ENCODE peak calls at places on chromosomes 4 and X, in four cellular contexts. B is H9, Z is IMR-90, T is neuronal stem cell. O is an unnamed sample.
A peak's percentile ranks its signal among the peaks of the same experiment; 100 is the strongest.

GRCh38 chr4:80126435-80126834 is 53.4 kb upstream of the ANTXR2 start:
- DNase-seq in B (no peak), Z (no peak), T (no peak), O (no peak)

GRCh38 chr4:68451246-68452211 is 4.3 kb downstream of the TMPRSS11E start:
- DNase-seq in B (peak; percentile 47), Z (peak; percentile 4), T (no peak), O (no peak)

GRCh38 chrX:139542652-139543051 is 12.1 kb downstream of the F9 start:
- DNase-seq in B (no peak), Z (no peak), T (no peak), O (no peak)

GRCh38 chr4:64781737-64782326 is 372.6 kb upstream of the TECRL start:
- DNase-seq in B (no peak), Z (peak; percentile 10), T (peak; percentile 30), O (peak; percentile 37)

GRCh38 chr4:101135371-101136010 is 211.8 kb downstream of the PPP3CA start:
- DNase-seq in B (no peak), Z (no peak), T (no peak), O (no peak)

GRCh38 chr4:182863501-182863900 is 53.7 kb downstream of the DCTD start:
- DNase-seq in B (peak; percentile 49), Z (no peak), T (no peak), O (no peak)

GRCh38 chr4:152937535-152938236 is 1.6 kb downstream of the FHDC1 start:
- DNase-seq in B (no peak), Z (peak; percentile 21), T (peak; percentile 31), O (no peak)

GRCh38 chrX:30144971-30145731 is 70.2 kb upstream of the MAGEB2 start:
- DNase-seq in B (no peak), Z (no peak), T (no peak), O (no peak)

GRCh38 chrX:22959204-22959920 is 40.4 kb upstream of the DDX53 start:
- DNase-seq in B (no peak), Z (no peak), T (no peak), O (no peak)

GRCh38 chr4:142285222-142285583 is 560.9 kb downstream of the INPP4B start:
- DNase-seq in B (no peak), Z (no peak), T (no peak), O (no peak)

GRCh38 chr4:76260571-76260970 is 9.1 kb downstream of the FAM47E start:
- DNase-seq in B (no peak), Z (no peak), T (no peak), O (no peak)

GRCh38 chr4:11805837-11806236 is 377.1 kb upstream of the HS3ST1 start:
- DNase-seq in B (no peak), Z (peak; percentile 1), T (no peak), O (peak; percentile 45)

GRCh38 chrX:30504309-30504708 is 73.3 kb downstream of the TASL start:
- DNase-seq in B (no peak), Z (peak; percentile 41), T (peak; percentile 30), O (no peak)

GRCh38 chr4:25702848-25703247 is 47.2 kb downstream of the SLC34A2 start:
- DNase-seq in B (no peak), Z (peak; percentile 67), T (no peak), O (no peak)

GRCh38 chr4:110632506-110633357 is 9.9 kb upstream of the PITX2 start:
- DNase-seq in B (peak; percentile 55), Z (no peak), T (peak; percentile 36), O (no peak)
- H2BK5ac ChIP-seq in B (no peak overlapping the region), Z (no peak overlapping the region), T (no peak overlapping the region), O (no peak overlapping the region)

DNA sequence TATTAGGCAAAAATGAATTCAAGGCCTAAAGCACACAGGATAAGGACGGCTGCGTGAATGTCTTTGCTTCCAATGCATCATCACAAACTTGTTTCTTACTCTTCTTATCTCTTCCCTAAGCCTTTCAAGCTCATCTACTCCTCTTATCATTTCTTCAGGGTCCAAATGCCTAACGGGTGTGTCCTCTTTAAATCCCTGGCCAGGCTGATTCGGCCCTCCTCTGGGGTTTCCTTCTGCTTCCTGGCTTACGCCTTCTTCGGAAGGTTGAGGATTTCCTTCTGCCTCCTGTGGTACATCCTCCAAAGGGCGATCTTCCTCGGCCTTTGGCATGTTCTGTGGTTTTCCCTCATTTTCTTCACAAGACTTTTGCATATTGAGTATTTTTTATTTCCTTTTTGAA is 1.3 kb downstream of the TCEAL8 start:
- DNase-seq in B (no peak), Z (no peak), T (no peak), O (no peak)
- H3K4ac ChIP-seq in B (no peak overlapping the region), Z (no peak overlapping the region), T (no peak overlapping the region), O (peak overlapping the region; percentile 75)

GRCh38 chr4:17702666-17703065 is 78.8 kb downstream of the FAM184B start:
- DNase-seq in B (no peak), Z (no peak), T (no peak), O (no peak)

GRCh38 chr4:17704020-17704657 is 77.3 kb downstream of the FAM184B start:
- DNase-seq in B (no peak), Z (no peak), T (no peak), O (no peak)

GRCh38 chr4:17701882-17702281 is 79.5 kb downstream of the FAM184B start:
- DNase-seq in B (no peak), Z (no peak), T (no peak), O (no peak)

GRCh38 chr4:17699380-17699779 is 82.0 kb downstream of the FAM184B start:
- DNase-seq in B (no peak), Z (no peak), T (no peak), O (no peak)

GRCh38 chr4:17701146-17701859 is 80.1 kb downstream of the FAM184B start:
- DNase-seq in B (no peak), Z (no peak), T (no peak), O (no peak)
- H3K23ac ChIP-seq in B (no peak overlapping the region), Z (no peak overlapping the region), T (no peak overlapping the region), O (no peak overlapping the region)

DNA sequence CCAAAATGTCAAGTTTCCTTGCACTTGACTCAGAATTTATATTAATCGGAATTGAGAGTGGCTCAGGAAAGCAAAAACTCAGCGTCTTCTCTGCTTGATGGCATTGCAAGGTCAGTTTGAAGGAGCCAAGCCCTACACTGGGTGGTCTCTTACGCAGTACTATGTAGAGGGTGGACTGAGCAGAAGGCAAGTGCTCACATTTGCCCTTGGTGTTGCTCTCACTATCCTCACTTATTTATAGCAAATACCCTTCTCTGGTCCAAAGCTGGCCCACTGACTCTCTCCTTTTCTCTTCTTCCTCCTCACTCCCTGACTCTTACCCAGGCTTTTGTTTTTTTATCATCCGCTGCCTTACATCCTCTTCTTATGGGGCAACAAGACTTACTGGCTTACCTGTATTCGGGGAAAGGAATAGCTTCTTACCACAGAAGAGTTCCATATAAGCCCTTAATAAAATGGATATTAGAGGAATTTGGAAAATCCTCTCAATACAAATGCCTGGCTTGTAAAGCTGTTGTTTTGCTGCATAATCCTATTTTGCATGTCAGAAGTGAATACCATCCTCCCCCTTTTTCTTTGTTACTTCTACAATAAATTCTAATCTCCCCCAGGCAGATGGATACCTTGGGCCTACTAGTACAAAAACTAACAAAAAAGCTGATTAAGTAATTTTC is 24.8 kb upstream of the GATB start:
- DNase-seq in B (no peak), Z (no peak), T (no peak), O (no peak)
- H2BK5ac ChIP-seq in B (no peak overlapping the region), Z (no peak overlapping the region), T (no peak overlapping the region), O (no peak overlapping the region)

O was measured in trophoblast cell.